ENCODE peak calls at places on chromosomes 5 and 9, in seven cellular contexts. One of them, this sample, is unnamed.

GRCh38 chr9:85543196-85543595 is 198.6 kb downstream of the AGTPBP1 start:
- DNase-seq in vagina: no peak
- DNase-seq in IMR-90: no peak
- DNase-seq in body of pancreas: no peak
- DNase-seq in A549: no peak
- DNase-seq in pancreas: no peak
- DNase-seq in OCI-LY7: no peak
- DNase-seq in this sample: no peak

GRCh38 chr5:180013660-180014059 is 57.9 kb downstream of the RNF130 start:
- DNase-seq in pancreas: no peak
- DNase-seq in IMR-90: no peak
- DNase-seq in A549: no peak
- DNase-seq in body of pancreas: no peak
- DNase-seq in vagina: no peak
- DNase-seq in OCI-LY7: no peak
- DNase-seq in this sample: no peak

GRCh38 chr9:91647371-91647770 is 223.7 kb upstream of the NFIL3 start:
- DNase-seq in vagina: no peak
- DNase-seq in IMR-90: no peak
- DNase-seq in A549: no peak
- DNase-seq in body of pancreas: no peak
- DNase-seq in pancreas: no peak
- DNase-seq in OCI-LY7: no peak
- DNase-seq in this sample: no peak

GRCh38 chr5:136285501-136285900 is 79.8 kb downstream of the TRPC7 start:
- DNase-seq in pancreas: no peak
- DNase-seq in OCI-LY7: no peak
- DNase-seq in vagina: no peak
- DNase-seq in A549: no peak
- DNase-seq in body of pancreas: no peak
- DNase-seq in IMR-90: peak; percentile 4
- DNase-seq in this sample: no peak

GRCh38 chr5:3593771-3594513 is 1.7 kb upstream of the IRX1 start:
- DNase-seq in A549: no peak
- DNase-seq in body of pancreas: no peak
- DNase-seq in vagina: no peak
- DNase-seq in pancreas: no peak
- DNase-seq in IMR-90: no peak
- DNase-seq in OCI-LY7: no peak
- DNase-seq in this sample: no peak

GRCh38 chr5:165781703-165782102 is 2276.3 kb downstream of the MAT2B start:
- DNase-seq in body of pancreas: no peak
- DNase-seq in pancreas: no peak
- DNase-seq in vagina: no peak
- DNase-seq in IMR-90: no peak
- DNase-seq in OCI-LY7: no peak
- DNase-seq in A549: no peak
- DNase-seq in this sample: no peak

GRCh38 chr9:127598839-127599549 is 13.1 kb upstream of the STXBP1 start:
- DNase-seq in body of pancreas: no peak
- DNase-seq in vagina: no peak
- DNase-seq in OCI-LY7: no peak
- DNase-seq in IMR-90: no peak
- DNase-seq in A549: no peak
- DNase-seq in pancreas: no peak
- DNase-seq in this sample: no peak

GRCh38 chr5:150120617-150121447 is 34.5 kb upstream of the CSF1R start:
- DNase-seq in IMR-90: no peak
- DNase-seq in vagina: no peak
- DNase-seq in OCI-LY7: no peak
- DNase-seq in body of pancreas: no peak
- DNase-seq in A549: no peak
- DNase-seq in pancreas: no peak
- DNase-seq in this sample: no peak

GRCh38 chr5:122291000-122291592 is 20.9 kb upstream of the SNCAIP start:
- DNase-seq in A549: no peak
- DNase-seq in vagina: no peak
- DNase-seq in OCI-LY7: no peak
- DNase-seq in IMR-90: no peak
- DNase-seq in pancreas: no peak
- DNase-seq in body of pancreas: no peak
- DNase-seq in this sample: no peak

GRCh38 chr9:31541626-31542025 is 842.8 kb upstream of the ACO1 start:
- DNase-seq in pancreas: no peak
- DNase-seq in OCI-LY7: no peak
- DNase-seq in IMR-90: no peak
- DNase-seq in body of pancreas: no peak
- DNase-seq in vagina: no peak
- DNase-seq in A549: no peak
- DNase-seq in this sample: no peak

DNA sequence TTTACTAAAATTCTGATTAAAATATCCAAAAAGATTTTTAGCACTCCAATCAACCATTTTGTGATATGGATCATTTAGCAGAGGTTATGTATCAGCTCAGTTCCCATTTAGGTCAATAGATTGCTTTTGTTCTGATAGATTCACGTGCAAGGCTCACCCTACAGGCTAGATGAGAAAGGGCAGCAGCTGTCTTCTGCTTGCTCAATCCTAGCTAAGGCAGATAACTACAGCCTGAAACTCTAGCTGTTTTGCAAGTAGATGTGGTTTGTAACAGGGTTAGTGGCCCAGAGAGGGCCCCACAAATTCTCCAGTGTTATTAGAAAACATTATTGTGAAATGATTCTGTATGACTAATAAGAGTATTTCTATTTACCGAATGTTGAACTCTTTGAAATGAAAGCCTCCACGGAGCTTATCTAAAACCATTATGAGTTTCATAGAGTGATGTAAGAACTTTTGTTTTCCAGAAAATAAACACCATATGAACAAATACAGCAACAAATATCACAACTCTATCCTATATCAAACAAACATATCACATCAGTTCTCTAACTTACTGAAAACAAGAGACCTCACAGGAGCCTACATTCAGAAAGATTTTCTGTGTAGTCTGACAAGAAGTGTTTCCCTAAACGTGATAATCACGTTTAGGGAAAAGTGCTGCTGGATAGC is 841.9 kb upstream of the ACO1 start:
- DNase-seq in pancreas: no peak
- DNase-seq in IMR-90: peak; percentile 4
- DNase-seq in body of pancreas: peak; percentile 32
- DNase-seq in vagina: no peak
- DNase-seq in OCI-LY7: peak; percentile 2
- DNase-seq in A549: peak; percentile 18
- DNase-seq in this sample: no peak
- H3K27ac ChIP-seq in pancreas: no peak overlapping the region
- H3K27ac ChIP-seq in IMR-90: no peak overlapping the region
- H3K27ac ChIP-seq in body of pancreas: no peak overlapping the region
- H3K27ac ChIP-seq in vagina: no peak overlapping the region
- H3K27ac ChIP-seq in OCI-LY7: no peak overlapping the region
- H3K27ac ChIP-seq in A549: no peak overlapping the region
- H3K27ac ChIP-seq in this sample: no peak overlapping the region

DNA sequence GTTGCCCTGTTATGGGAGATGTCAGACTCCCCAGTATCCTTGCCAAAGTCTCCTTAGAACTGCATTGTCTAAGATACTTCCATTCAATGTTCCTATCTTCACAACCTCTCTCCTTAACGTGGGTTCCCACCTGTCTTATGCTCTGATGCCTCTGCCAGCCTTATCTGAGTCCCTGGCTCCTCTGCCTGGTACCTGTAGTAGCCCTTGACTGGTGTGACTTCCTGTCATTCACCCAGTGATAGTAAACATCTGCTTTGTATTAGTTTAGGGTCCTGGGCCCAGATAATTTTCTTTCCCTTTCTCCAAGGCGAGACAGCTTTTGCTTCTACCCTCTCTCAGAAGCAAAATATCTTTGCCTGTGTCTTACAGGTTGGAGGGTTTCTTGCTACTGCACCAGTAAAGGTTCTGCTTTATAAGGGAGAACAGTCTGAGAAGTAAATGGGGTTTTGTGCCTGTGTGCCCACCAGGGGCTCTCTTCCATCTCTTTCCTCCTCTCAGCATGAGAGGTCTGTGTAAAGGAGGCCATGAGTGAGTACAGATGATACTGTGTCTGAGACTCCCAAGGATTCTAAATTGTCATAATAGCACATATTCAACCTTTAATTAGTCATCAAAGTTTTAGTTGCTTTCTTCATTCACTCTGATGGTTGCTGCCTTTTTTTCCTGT is 220.8 kb downstream of the PRR16 start:
- DNase-seq in A549: peak; percentile 9
- DNase-seq in pancreas: no peak
- DNase-seq in vagina: no peak
- DNase-seq in IMR-90: peak; percentile 12
- DNase-seq in body of pancreas: no peak
- DNase-seq in OCI-LY7: peak; percentile 2
- DNase-seq in this sample: no peak
- TF ChIP-seq CTCF in A549: no peak
- TF ChIP-seq CTCF in pancreas: no peak
- TF ChIP-seq CTCF in vagina: no peak
- TF ChIP-seq CTCF in IMR-90: peak; percentile 26
- TF ChIP-seq CTCF in body of pancreas: no peak
- TF ChIP-seq CTCF in OCI-LY7: peak; percentile 54
- TF ChIP-seq CTCF in this sample: no peak

DNA sequence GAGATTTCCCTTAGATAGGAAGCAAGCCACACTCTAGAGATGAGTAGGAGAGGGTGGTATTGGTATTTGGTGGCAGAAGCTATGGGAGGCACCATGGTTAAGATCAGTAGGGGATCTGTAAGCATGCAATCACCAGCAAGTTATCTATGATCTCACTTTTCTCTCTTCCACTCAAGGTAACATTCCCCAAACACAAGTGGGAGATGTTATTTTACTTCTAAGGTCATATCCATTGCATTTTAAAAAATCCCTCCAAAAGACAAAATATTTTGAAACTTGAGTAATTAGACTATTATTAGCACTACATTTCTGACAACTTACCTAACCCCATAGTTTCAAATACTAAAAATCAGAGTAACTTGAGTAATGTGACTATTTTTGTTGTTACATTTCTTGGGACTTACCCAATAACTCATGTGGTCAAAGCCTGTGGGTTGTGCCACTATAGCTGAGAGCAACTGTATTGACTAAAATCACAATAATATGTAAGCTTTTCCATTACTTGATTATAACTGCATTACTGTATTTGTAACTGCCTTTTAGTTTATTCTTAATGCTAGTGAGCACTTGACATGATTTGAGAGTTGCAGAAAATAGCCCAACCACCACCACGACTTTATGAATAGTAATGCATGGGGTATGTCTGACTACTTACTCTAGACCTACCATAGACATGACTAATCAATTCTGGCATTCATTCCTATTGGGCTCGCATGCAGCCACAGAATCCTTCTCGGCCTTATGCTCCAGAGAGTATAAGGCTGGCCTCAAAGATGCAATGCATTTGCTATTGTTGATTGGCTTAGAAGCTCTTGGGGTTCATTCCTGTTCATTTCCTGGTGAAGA is 264.7 kb downstream of the TRIM32 start:
- DNase-seq in OCI-LY7: no peak
- DNase-seq in body of pancreas: no peak
- DNase-seq in vagina: no peak
- DNase-seq in pancreas: no peak
- DNase-seq in IMR-90: peak; percentile 98
- DNase-seq in A549: peak; percentile 16
- DNase-seq in this sample: no peak
- H3K27ac ChIP-seq in OCI-LY7: no peak overlapping the region
- H3K27ac ChIP-seq in body of pancreas: no peak overlapping the region
- H3K27ac ChIP-seq in vagina: no peak overlapping the region
- H3K27ac ChIP-seq in pancreas: no peak overlapping the region
- H3K27ac ChIP-seq in IMR-90: peak overlapping the region; percentile 19
- H3K27ac ChIP-seq in A549: no peak overlapping the region
- H3K27ac ChIP-seq in this sample: no peak overlapping the region

DNA sequence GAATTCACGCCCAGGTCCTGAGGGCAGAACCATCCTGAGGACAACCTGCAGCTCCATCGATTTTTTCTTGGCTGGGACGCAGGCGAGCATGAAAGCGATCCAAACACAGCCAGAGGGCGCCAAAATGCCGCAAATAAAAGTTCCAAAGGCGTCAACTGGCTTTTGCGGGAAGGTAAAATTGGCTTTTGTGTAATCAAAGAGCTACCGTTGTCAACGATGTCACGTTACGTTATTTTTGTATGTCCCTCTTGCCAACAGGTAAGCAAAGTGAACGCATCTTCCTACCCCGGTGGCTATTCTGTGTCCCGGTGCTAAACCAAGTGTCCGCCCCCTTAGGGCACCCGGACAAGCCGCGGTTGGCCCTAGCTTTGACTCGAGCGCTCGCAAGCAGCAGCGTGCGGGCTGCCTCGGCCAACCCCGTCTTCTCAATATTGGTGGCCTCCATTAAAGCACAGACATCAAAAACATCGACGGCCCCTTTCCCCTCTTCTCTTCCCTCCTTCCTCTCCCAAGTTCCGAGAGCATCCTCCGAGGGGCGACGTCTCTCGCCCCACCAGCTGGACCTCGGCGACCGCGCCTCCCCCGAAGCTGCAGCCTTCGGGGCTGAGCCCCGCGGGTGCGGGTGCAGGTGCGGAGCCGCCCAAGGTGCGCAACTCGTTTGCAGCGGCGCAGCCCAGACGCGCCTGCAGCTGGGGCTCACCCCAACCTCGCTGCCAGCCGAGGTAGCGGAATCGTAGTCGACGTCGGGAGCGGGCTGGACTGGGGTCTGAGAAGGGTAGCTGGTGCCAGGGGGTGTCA is 1.1 kb upstream of the BASP1 start:
- DNase-seq in OCI-LY7: peak; percentile 91
- DNase-seq in IMR-90: peak; percentile 76
- DNase-seq in pancreas: peak; percentile 82
- DNase-seq in A549: peak; percentile 92
- DNase-seq in body of pancreas: peak; percentile 87
- DNase-seq in vagina: no peak
- DNase-seq in this sample: peak; percentile 21
- TF ChIP-seq CTCF in OCI-LY7: peak; percentile 91
- TF ChIP-seq CTCF in IMR-90: peak; percentile 88
- TF ChIP-seq CTCF in pancreas: peak; percentile 32
- TF ChIP-seq CTCF in A549: peak; percentile 88
- TF ChIP-seq CTCF in body of pancreas: peak; percentile 88
- TF ChIP-seq CTCF in vagina: peak; percentile 65
- TF ChIP-seq CTCF in this sample: peak; percentile 56

DNA sequence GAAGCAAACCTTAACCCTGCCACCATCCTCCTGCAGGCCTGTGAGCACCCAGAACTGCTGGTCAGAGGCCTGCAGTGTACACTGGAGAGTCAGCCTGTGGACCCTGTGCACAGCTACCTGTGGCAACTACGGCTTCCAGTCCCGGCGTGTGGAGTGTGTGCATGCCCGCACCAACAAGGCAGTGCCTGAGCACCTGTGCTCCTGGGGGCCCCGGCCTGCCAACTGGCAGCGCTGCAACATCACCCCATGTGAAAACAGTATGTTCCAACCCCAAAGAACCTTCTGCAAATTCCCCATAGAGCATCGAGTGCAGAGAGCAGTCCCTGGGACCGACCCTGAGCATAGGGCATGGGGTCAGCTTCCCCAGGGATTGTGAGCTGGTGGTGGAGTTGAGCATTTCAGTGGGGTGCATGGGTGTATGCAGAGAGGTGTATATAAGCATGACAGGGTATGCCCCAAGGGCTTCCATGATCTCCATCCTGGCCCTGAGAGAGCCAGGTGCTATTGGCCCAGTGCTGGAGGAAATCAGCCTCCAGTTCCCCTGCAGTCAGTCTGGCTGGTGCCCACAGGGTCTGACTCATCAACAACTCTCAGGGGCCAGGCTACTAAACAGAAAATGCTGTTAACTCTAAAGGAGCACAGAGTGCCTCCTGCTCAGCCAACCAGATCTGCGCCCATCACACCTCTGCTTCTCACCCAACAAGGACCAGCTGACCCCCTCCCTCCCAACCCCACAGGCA is 126.2 kb downstream of the SAXO1 start:
- DNase-seq in IMR-90: peak; percentile 69
- DNase-seq in body of pancreas: no peak
- DNase-seq in OCI-LY7: no peak
- DNase-seq in vagina: no peak
- DNase-seq in A549: no peak
- DNase-seq in pancreas: no peak
- DNase-seq in this sample: no peak
- H3K27ac ChIP-seq in IMR-90: no peak overlapping the region
- H3K27ac ChIP-seq in body of pancreas: no peak overlapping the region
- H3K27ac ChIP-seq in OCI-LY7: no peak overlapping the region
- H3K27ac ChIP-seq in vagina: no peak overlapping the region
- H3K27ac ChIP-seq in A549: no peak overlapping the region
- H3K27ac ChIP-seq in pancreas: no peak overlapping the region
- H3K27ac ChIP-seq in this sample: no peak overlapping the region